ENCODE peak calls at places on chromosome 6, in six cellular contexts. G is stimulated activated CD4-positive, alpha-beta T cell treated with anti-CD3 and anti-CD28 coated beads, Interleukin-15, amount 100 ng/mL, for 24 hours; M is NCI-H524; N is posterior vena cava; I is WTC11; Q is mammary epithelial cell. T is an unnamed sample.

GRCh38 chr6:42125663-42126062 is 16.8 kb downstream of the C6orf132 start:
- DNase-seq in Q (no peak), G (no peak), M (no peak), N (no peak), I (no peak), T (no peak)

GRCh38 chr6:130366011-130366963 is at the start of gene TMEM200A:
- DNase-seq in G (peak; percentile 48), Q (peak; percentile 58), N (peak; percentile 82), M (no peak), I (peak; percentile 66), T (no peak)

GRCh38 chr6:46974786-46975185 is 53.0 kb upstream of the ADGRF5 start:
- DNase-seq in G (no peak), N (no peak), I (no peak), M (no peak), Q (no peak), T (no peak)

GRCh38 chr6:6749791-6750434 is 161.4 kb downstream of the LY86 start:
- DNase-seq in I (no peak), Q (peak; percentile 43), G (peak; percentile 67), M (no peak), N (peak; percentile 83), T (peak; percentile 74)

GRCh38 chr6:81562169-81562568 is 190.3 kb downstream of the TENT5A start:
- DNase-seq in M (no peak), I (no peak), G (no peak), N (no peak), Q (no peak), T (no peak)

GRCh38 chr6:71386215-71386614 is 97.6 kb downstream of the OGFRL1 start:
- DNase-seq in G (no peak), Q (peak; percentile 88), M (no peak), N (no peak), I (no peak), T (peak; percentile 93)

GRCh38 chr6:89895273-89895874 is 1.1 kb downstream of the GJA10 start:
- DNase-seq in G (no peak), N (no peak), I (peak; percentile 69), M (no peak), Q (peak; percentile 58), T (no peak)

GRCh38 chr6:6694368-6694780 is 105.9 kb downstream of the LY86 start:
- DNase-seq in I (peak; percentile 50), M (no peak), N (no peak), Q (no peak), G (no peak), T (peak; percentile 47)